ENCODE peak calls at places on chromosomes 12 and 14, in eight cellular contexts. C, A, W, L, E, D, P and Y are unnamed samples.

GRCh38 chr12:29286081-29286800 is 94.7 kb downstream of the ERGIC2 start:
- DNase-seq in W (peak; percentile 7), L (no peak), E (no peak), P (no peak), A (no peak), D (peak; percentile 61), C (no peak), Y (no peak)

GRCh38 chr12:43758247-43758727 is 303 bp downstream of the PUS7L start:
- DNase-seq in C (peak; percentile 53), A (no peak), W (no peak), E (peak; percentile 43), D (peak; percentile 32), P (no peak), L (peak; percentile 38), Y (peak; percentile 16)

GRCh38 chr14:87896393-87897380 is 96.3 kb downstream of the GALC start:
- DNase-seq in W (peak; percentile 5), D (peak; percentile 52), E (peak; percentile 80), P (no peak), C (no peak), A (no peak), L (no peak), Y (peak; percentile 22)

GRCh38 chr12:124338876-124339603 is 44.1 kb downstream of the RFLNA start:
- DNase-seq in W (no peak), L (no peak), A (no peak), D (no peak), P (no peak), E (no peak), C (no peak), Y (no peak)

GRCh38 chr14:51806624-51807023 is 53.8 kb upstream of the GNG2 start:
- DNase-seq in D (no peak), C (no peak), A (no peak), W (no peak), L (no peak), E (no peak), P (no peak), Y (no peak)

GRCh38 chr12:108691995-108692808 is 39.1 kb downstream of the CORO1C start:
- DNase-seq in D (peak; percentile 37), W (no peak), A (no peak), P (no peak), L (no peak), E (peak; percentile 26), C (no peak), Y (peak; percentile 65)

GRCh38 chr12:57410534-57410933 is 20.3 kb downstream of the R3HDM2 start:
- DNase-seq in E (no peak), W (no peak), C (no peak), L (no peak), P (no peak), A (no peak), D (no peak), Y (no peak)

GRCh38 chr12:95820096-95820703 is 29.6 kb upstream of the NTN4 start:
- DNase-seq in E (peak; percentile 50), P (no peak), C (no peak), A (no peak), W (no peak), L (no peak), D (peak; percentile 25), Y (peak; percentile 59)

GRCh38 chr12:124311292-124312109 is 16.6 kb downstream of the RFLNA start:
- DNase-seq in C (no peak), D (no peak), P (no peak), A (no peak), E (no peak), W (no peak), L (no peak), Y (no peak)

GRCh38 chr12:115185529-115185928 is 501.6 kb upstream of the TBX3 start:
- DNase-seq in D (peak; percentile 46), A (no peak), P (no peak), L (no peak), E (no peak), W (no peak), C (no peak), Y (no peak)

GRCh38 chr12:67648306-67649164 is at the start of gene DYRK2:
- DNase-seq in E (peak; percentile 92), C (peak; percentile 74), A (peak; percentile 85), P (peak; percentile 78), W (no peak), L (peak; percentile 69), D (peak; percentile 64), Y (peak; percentile 64)

GRCh38 chr12:91687052-91688017 is 458.3 kb downstream of the BTG1 start:
- DNase-seq in L (peak; percentile 25), C (no peak), E (no peak), W (no peak), D (peak; percentile 61), P (no peak), A (no peak), Y (no peak)

GRCh38 chr12:10385181-10385613 is 4.6 kb downstream of the KLRK1 start:
- DNase-seq in A (no peak), C (no peak), P (no peak), L (no peak), W (peak; percentile 54), D (peak; percentile 91), E (no peak), Y (no peak)

GRCh38 chr12:42267408-42268190 is 29.6 kb upstream of the YAF2 start:
- DNase-seq in P (no peak), C (no peak), A (no peak), W (no peak), D (no peak), L (no peak), E (no peak), Y (no peak)

GRCh38 chr14:104591506-104592291 is 12.1 kb downstream of the C14orf180 start:
- DNase-seq in C (no peak), D (no peak), P (no peak), A (no peak), W (no peak), L (no peak), E (no peak), Y (no peak)

GRCh38 chr12:112347521-112347920 is 34.7 kb downstream of the HECTD4 start:
- DNase-seq in A (no peak), C (no peak), L (no peak), W (peak; percentile 74), D (peak; percentile 93), P (no peak), E (no peak), Y (no peak)

GRCh38 chr12:96136129-96136528 is 58.0 kb upstream of the ELK3 start:
- DNase-seq in C (no peak), W (peak; percentile 31), E (no peak), A (no peak), P (no peak), D (peak; percentile 91), L (no peak), Y (no peak)

GRCh38 chr14:96888158-96888557 is 91.0 kb downstream of the VRK1 start:
- DNase-seq in D (no peak), C (no peak), L (no peak), W (no peak), E (no peak), P (no peak), A (no peak), Y (no peak)

GRCh38 chr14:85421166-85421877 is 108.6 kb upstream of the FLRT2 start:
- DNase-seq in W (no peak), C (peak; percentile 34), E (no peak), A (no peak), P (no peak), L (no peak), D (peak; percentile 42), Y (no peak)

GRCh38 chr12:123142948-123143752 is 7.7 kb downstream of the PITPNM2 start:
- DNase-seq in A (peak; percentile 72), L (no peak), P (no peak), C (no peak), D (peak; percentile 41), W (no peak), E (peak; percentile 18), Y (no peak)

GRCh38 chr12:58186914-58187313 is 245.5 kb downstream of the ATP23 start:
- DNase-seq in C (no peak), D (no peak), E (no peak), L (no peak), P (no peak), A (no peak), W (no peak), Y (no peak)

GRCh38 chr12:107685360-107686248 is at the start of gene PWP1:
- DNase-seq in C (peak; percentile 96), W (peak; percentile 63), L (peak; percentile 94), D (peak; percentile 88), P (peak; percentile 94), A (peak; percentile 95), E (peak; percentile 99), Y (peak; percentile 94)

DNA sequence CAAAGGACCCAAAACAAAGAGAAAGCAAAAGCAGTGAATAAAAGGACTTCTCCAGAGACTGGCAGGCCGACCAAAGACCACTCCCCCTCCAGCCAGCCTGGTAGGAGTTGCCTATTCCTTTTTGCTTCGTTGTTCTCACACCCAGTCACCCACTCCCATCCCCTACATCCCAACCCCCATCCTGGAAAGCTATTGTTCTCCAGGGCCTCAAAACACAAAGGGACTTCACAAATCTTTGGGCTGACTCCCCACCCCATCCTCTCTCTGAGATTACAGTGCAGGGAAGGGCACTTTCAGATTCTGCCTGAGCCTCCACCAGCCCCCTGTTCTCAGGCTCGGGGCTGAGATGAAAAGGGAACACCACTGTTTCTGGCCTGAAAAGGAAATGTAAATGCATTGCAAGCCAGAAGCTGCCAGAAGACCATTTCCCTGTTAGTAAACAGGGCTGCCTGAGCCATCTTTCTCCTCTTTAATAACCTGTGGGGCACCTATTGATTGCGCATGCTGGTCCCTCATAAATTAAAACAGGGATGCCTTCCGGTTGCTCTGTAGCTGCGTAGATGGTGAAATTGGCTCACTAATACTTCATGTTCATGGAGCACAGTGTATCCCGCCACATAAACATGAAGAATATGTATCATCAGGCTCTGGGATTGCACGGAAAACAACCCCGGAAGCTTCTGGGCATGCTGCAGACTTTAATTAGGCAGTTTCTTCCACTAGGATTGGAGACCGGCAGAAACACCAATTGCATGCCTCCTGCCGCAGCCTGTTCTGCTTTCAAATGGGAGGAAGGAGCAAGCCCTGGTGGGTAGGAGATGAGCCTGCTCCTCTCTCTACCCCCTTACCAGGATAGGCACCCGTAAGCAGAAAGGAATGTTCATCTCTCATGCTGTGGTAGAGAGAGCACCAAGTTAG is 130.3 kb upstream of the FUT8 start:
- DNase-seq in W (peak; percentile 72), A (no peak), C (no peak), L (no peak), P (no peak), D (peak; percentile 88), E (peak; percentile 92), Y (peak; percentile 89)
- H3K4me3 ChIP-seq in W (peak overlapping the region; percentile 35), A (peak overlapping the region; percentile 61), C (no peak overlapping the region), L (peak overlapping the region; percentile 33), P (peak overlapping the region; percentile 24), D (peak overlapping the region; percentile 18), E (no peak overlapping the region), Y (no peak overlapping the region)

GRCh38 chr14:28280997-28281598 is 485.5 kb upstream of the FOXG1 start:
- DNase-seq in L (no peak), D (no peak), A (no peak), E (no peak), C (no peak), P (no peak), W (no peak), Y (no peak)

GRCh38 chr14:28280530-28280929 is 486.1 kb upstream of the FOXG1 start:
- DNase-seq in E (no peak), L (no peak), P (no peak), A (no peak), D (no peak), C (no peak), W (no peak), Y (no peak)
- H3K4me3 ChIP-seq in E (no peak overlapping the region), L (no peak overlapping the region), P (no peak overlapping the region), A (no peak overlapping the region), D (no peak overlapping the region), C (no peak overlapping the region), W (no peak overlapping the region), Y (no peak overlapping the region)

GRCh38 chr12:19030603-19031002 is 98.9 kb upstream of the PLEKHA5 start:
- DNase-seq in P (no peak), C (no peak), A (no peak), W (no peak), L (no peak), D (no peak), E (no peak), Y (no peak)
- H3K4me3 ChIP-seq in P (no peak overlapping the region), C (no peak overlapping the region), A (no peak overlapping the region), W (no peak overlapping the region), L (no peak overlapping the region), D (no peak overlapping the region), E (no peak overlapping the region), Y (no peak overlapping the region)

GRCh38 chr14:60257862-60258261 is 8.8 kb downstream of the PPM1A start:
- DNase-seq in E (no peak), L (no peak), D (no peak), W (no peak), A (no peak), C (no peak), P (no peak), Y (no peak)
- H3K4me3 ChIP-seq in E (no peak overlapping the region), L (no peak overlapping the region), D (no peak overlapping the region), W (no peak overlapping the region), A (no peak overlapping the region), C (no peak overlapping the region), P (no peak overlapping the region), Y (no peak overlapping the region)